ENCODE peak calls at places on chromosomes 3 and 15, in six cellular contexts. E, U, X, O, D and R are unnamed samples.

GRCh38 chr3:133833267-133833666 is 27.7 kb downstream of the SRPRB start:
- DNase-seq in E (no peak), O (no peak), X (no peak), U (no peak), D (no peak), R (no peak)

GRCh38 chr3:188807002-188807401 is 364.8 kb upstream of the TPRG1 start:
- DNase-seq in X (peak), O (no peak), D (no peak), U (peak), E (no peak), R (no peak)

GRCh38 chr15:100438570-100438969 is 90.2 kb downstream of the CERS3 start:
- DNase-seq in O (peak), X (peak), E (peak), U (peak), D (peak), R (peak)

GRCh38 chr15:80562033-80562432 is 133.1 kb upstream of the ABHD17C start:
- DNase-seq in X (peak), E (no peak), O (no peak), D (no peak), U (peak), R (no peak)

GRCh38 chr3:46705022-46705530 is 3.9 kb downstream of the TMIE start:
- DNase-seq in X (peak), O (peak), D (peak), U (peak), E (peak), R (peak)

GRCh38 chr3:7489417-7489816 is 628.5 kb downstream of the GRM7 start:
- DNase-seq in D (no peak), U (no peak), O (no peak), X (no peak), E (no peak), R (no peak)

GRCh38 chr3:84961492-84962255 is 2.9 kb downstream of the CADM2 start:
- DNase-seq in X (peak), U (no peak), E (no peak), D (no peak), O (no peak), R (no peak)

GRCh38 chr3:50050361-50050760 is 38.4 kb upstream of the RBM5 start:
- DNase-seq in O (no peak), E (no peak), U (peak), X (peak), D (peak), R (no peak)

GRCh38 chr3:101091489-101091888 is 98.3 kb upstream of the ABI3BP start:
- DNase-seq in O (no peak), E (no peak), U (peak), X (peak), D (no peak), R (no peak)

GRCh38 chr3:47851888-47852603 is 49.1 kb downstream of the DHX30 start:
- DNase-seq in E (no peak), O (peak), U (no peak), X (no peak), D (no peak), R (no peak)

GRCh38 chr3:178719036-178719635 is 182.9 kb downstream of the KCNMB2 start:
- DNase-seq in O (no peak), U (peak), X (peak), E (no peak), D (no peak), R (no peak)

GRCh38 chr3:9279959-9280358 is 30.5 kb upstream of the SRGAP3 start:
- DNase-seq in X (peak), D (no peak), U (peak), E (no peak), O (no peak), R (no peak)

GRCh38 chr3:191136347-191136746 is 62.7 kb upstream of the OSTN start:
- DNase-seq in D (no peak), X (peak), E (no peak), U (peak), O (no peak), R (no peak)

GRCh38 chr3:102671005-102671404 is 236.2 kb downstream of the ZPLD1 start:
- DNase-seq in U (no peak), E (no peak), X (no peak), D (no peak), O (no peak), R (no peak)

GRCh38 chr15:61653110-61653509 is 407.1 kb downstream of the VPS13C start:
- DNase-seq in X (peak), O (no peak), U (peak), D (no peak), E (no peak), R (no peak)

GRCh38 chr3:29486087-29486486 is 205.2 kb downstream of the RBMS3 start:
- DNase-seq in X (peak), D (no peak), U (peak), O (no peak), E (no peak), R (no peak)

GRCh38 chr3:53092942-53093341 is 37.3 kb downstream of the RFT1 start:
- DNase-seq in E (no peak), X (no peak), D (no peak), U (peak), O (peak), R (no peak)

GRCh38 chr15:39834256-39834655 is 51.6 kb upstream of the FSIP1 start:
- DNase-seq in E (no peak), O (no peak), X (peak), D (no peak), U (peak), R (no peak)

GRCh38 chr3:184846500-184846899 is 34.5 kb downstream of the VPS8 start:
- DNase-seq in D (no peak), U (no peak), O (no peak), E (no peak), X (no peak), R (no peak)

GRCh38 chr15:56356616-56357015 is 8.6 kb upstream of the TEX9 start:
- DNase-seq in O (no peak), X (no peak), E (peak), U (peak), D (no peak), R (no peak)